ENCODE peak calls at places on chromosomes 6 and 20, in seven cellular contexts. H is CD8-positive, alpha-beta T cell; C is DND-41; N is stomach; M is adrenal gland; A is tibial artery; S is psoas muscle. J is an unnamed sample.
A peak's percentile ranks its signal among the peaks of the same experiment; 100 is the strongest.

GRCh38 chr6:39471954-39472659 is 149.6 kb upstream of the KCNK16 start:
- DNase-seq in H (no peak), C (peak; percentile 10), N (no peak), M (no peak), A (no peak), S (no peak), J (no peak)

GRCh38 chr6:6712979-6713514 is 124.5 kb downstream of the LY86 start:
- DNase-seq in H (no peak), C (peak; percentile 76), N (no peak), M (peak; percentile 52), A (no peak), S (no peak), J (no peak)

GRCh38 chr20:50283370-50283769 is 92.7 kb downstream of the CEBPB start:
- DNase-seq in H (no peak), C (no peak), N (no peak), M (no peak), A (no peak), S (no peak), J (no peak)

GRCh38 chr6:111154981-111155380 is 67.7 kb downstream of the SLC16A10 start:
- DNase-seq in H (no peak), C (no peak), N (no peak), M (no peak), A (no peak), S (no peak), J (no peak)

GRCh38 chr6:134472661-134473060 is 154.7 kb upstream of the SGK1 start:
- DNase-seq in H (no peak), C (no peak), N (no peak), M (no peak), A (no peak), S (no peak), J (no peak)

GRCh38 chr20:8424986-8425385 is 292.9 kb downstream of the PLCB1 start:
- DNase-seq in H (no peak), C (no peak), N (no peak), M (peak; percentile 78), A (no peak), S (no peak), J (no peak)

GRCh38 chr20:8330785-8331699 is 199.0 kb downstream of the PLCB1 start:
- DNase-seq in H (no peak), C (peak; percentile 71), N (no peak), M (no peak), A (no peak), S (no peak), J (no peak)

GRCh38 chr20:45358282-45359068 is 4.5 kb upstream of the SYS1 start:
- DNase-seq in H (no peak), C (no peak), N (peak; percentile 58), M (peak; percentile 96), A (peak; percentile 94), S (peak; percentile 88), J (peak; percentile 81)

GRCh38 chr20:2108987-2109386 is 7.4 kb downstream of the STK35 start:
- DNase-seq in H (no peak), C (no peak), N (no peak), M (peak; percentile 70), A (no peak), S (no peak), J (no peak)

GRCh38 chr20:10637062-10637559 is 36.7 kb downstream of the JAG1 start:
- DNase-seq in H (no peak), C (no peak), N (no peak), M (no peak), A (peak; percentile 79), S (peak; percentile 70), J (no peak)

GRCh38 chr6:111715321-111715720 is 109.6 kb upstream of the TRAF3IP2 start:
- DNase-seq in H (no peak), C (no peak), N (no peak), M (no peak), A (no peak), S (no peak), J (no peak)

GRCh38 chr20:21278829-21279228 is 24.3 kb upstream of the XRN2 start:
- DNase-seq in H (no peak), C (no peak), N (no peak), M (no peak), A (no peak), S (no peak), J (no peak)

GRCh38 chr6:166306378-166307081 is 1.7 kb downstream of the PRR18 start:
- DNase-seq in H (no peak), C (no peak), N (no peak), M (no peak), A (no peak), S (no peak), J (no peak)

GRCh38 chr6:161584051-161584450 is 310.2 kb upstream of the AGPAT4 start:
- DNase-seq in H (no peak), C (no peak), N (no peak), M (peak; percentile 63), A (no peak), S (no peak), J (no peak)

GRCh38 chr6:169854083-169854725 is 102.8 kb downstream of the ERMARD start:
- DNase-seq in H (no peak), C (no peak), N (peak; percentile 19), M (peak; percentile 29), A (no peak), S (no peak), J (no peak)

GRCh38 chr6:113067612-113068262 is 720.6 kb downstream of the RFPL4B start:
- DNase-seq in H (no peak), C (no peak), N (no peak), M (no peak), A (no peak), S (no peak), J (no peak)

GRCh38 chr6:157980288-157981131 is 1.2 kb upstream of the SYNJ2 start:
- DNase-seq in H (no peak), C (no peak), N (no peak), M (no peak), A (no peak), S (no peak), J (no peak)

GRCh38 chr6:157976345-157977175 is 5.1 kb upstream of the SYNJ2 start:
- DNase-seq in H (no peak), C (no peak), N (no peak), M (no peak), A (no peak), S (no peak), J (no peak)

GRCh38 chr6:157975456-157975855 is 6.2 kb upstream of the SYNJ2 start:
- DNase-seq in H (no peak), C (no peak), N (no peak), M (no peak), A (no peak), S (no peak), J (no peak)

GRCh38 chr6:157977176-157977804 is 4.4 kb upstream of the SYNJ2 start:
- DNase-seq in H (no peak), C (no peak), N (no peak), M (no peak), A (no peak), S (no peak), J (no peak)

DNA sequence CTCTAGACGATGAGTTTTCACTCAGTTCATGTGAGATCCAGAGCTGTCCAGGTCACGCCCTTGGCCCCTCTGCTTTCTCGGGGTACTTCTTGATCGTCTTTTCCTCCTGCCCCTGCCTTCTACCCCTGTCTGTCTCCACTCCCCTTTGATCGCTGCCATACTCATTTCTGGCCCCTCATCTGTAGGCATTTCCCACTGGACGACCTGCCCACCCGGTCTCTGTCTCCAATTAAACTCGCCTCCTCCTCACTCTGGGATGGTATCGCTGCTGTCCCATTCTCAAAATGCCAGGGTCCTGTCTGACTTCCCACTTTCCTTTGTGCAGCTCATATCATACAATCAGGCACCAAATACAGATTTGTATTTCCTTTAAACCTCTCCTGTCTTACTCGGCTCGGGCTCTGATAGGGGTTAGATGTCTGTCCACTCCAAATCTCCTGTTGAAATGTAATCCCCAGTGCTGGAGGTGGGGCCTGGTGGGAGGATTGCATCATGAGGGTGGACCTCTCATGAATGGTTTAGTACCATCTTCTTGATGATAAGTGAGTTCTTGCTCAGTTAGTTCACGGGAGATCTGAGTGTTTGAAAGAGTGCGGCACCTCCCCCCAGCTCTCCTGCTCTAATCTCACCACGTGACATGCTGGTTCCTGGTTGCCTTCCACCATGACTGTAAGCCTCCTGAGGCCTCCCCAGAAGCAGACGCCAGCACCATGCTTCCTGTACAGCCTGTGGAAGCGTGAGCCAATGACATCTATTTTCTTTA is 3.5 kb upstream of the SYNJ2 start:
- DNase-seq in H (no peak), C (no peak), N (no peak), M (no peak), A (no peak), S (no peak), J (no peak)
- TF ChIP-seq CTCF in H (no peak), C (no peak), N (no peak), M (no peak), A (no peak), S (no peak), J (no peak)

GRCh38 chr6:31058128-31058894 is 48.0 kb downstream of the MUC22 start:
- DNase-seq in H (no peak), C (no peak), N (no peak), M (no peak), A (no peak), S (no peak), J (no peak)
- H3K27ac ChIP-seq in H (no peak overlapping the region), C (no peak overlapping the region), N (no peak overlapping the region), M (no peak overlapping the region), A (no peak overlapping the region), S (no peak overlapping the region), J (no peak overlapping the region)

GRCh38 chr6:143772662-143773061 is 70.5 kb upstream of the LTV1 start:
- DNase-seq in H (no peak), C (no peak), N (no peak), M (no peak), A (no peak), S (no peak), J (no peak)

GRCh38 chr6:143773503-143773902 is 69.6 kb upstream of the LTV1 start:
- DNase-seq in H (no peak), C (no peak), N (no peak), M (no peak), A (no peak), S (no peak), J (no peak)

GRCh38 chr6:143775326-143775725 is 67.8 kb upstream of the LTV1 start:
- DNase-seq in H (no peak), C (no peak), N (no peak), M (no peak), A (no peak), S (no peak), J (peak; percentile 12)

GRCh38 chr6:143772110-143772509 is 71.0 kb upstream of the LTV1 start:
- DNase-seq in H (no peak), C (no peak), N (no peak), M (no peak), A (no peak), S (no peak), J (no peak)

DNA sequence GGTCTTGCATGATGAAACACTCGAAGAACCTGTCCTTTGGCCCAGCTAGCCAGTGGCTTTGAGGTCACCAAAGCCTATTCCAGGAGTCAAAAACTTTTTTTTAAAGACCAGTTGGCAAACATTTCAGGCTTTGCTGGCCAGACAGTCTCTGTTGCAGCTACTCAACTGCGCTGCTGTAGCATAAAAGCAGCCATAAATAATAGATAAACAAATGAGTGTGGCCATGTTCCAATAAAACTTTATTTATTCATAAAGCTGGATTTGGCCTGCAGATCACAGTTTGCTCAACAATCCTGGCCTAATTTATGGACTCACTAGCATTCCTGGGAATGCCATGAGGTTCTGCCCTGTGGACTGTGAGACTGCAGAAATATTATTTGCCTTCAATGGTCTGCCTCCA is 68.8 kb upstream of the LTV1 start:
- DNase-seq in H (no peak), C (no peak), N (no peak), M (no peak), A (no peak), S (no peak), J (no peak)
- H3K4me3 ChIP-seq in H (no peak overlapping the region), C (no peak overlapping the region), N (no peak overlapping the region), M (no peak overlapping the region), A (no peak overlapping the region), S (no peak overlapping the region), J (no peak overlapping the region)

GRCh38 chr6:108588586-108588985 is 27.9 kb downstream of the FOXO3 start:
- DNase-seq in H (no peak), C (peak; percentile 51), N (no peak), M (no peak), A (no peak), S (peak; percentile 49), J (no peak)
- TF ChIP-seq CTCF in H (no peak), C (no peak), N (no peak), M (no peak), A (no peak), S (no peak), J (no peak)